ENCODE peak calls at places on chromosome 12, in seven cellular contexts. E, M, D, V, C, Z and H are unnamed samples.

GRCh38 chr12:41277019-41277770 is 89.1 kb downstream of the PDZRN4 start:
- DNase-seq in E (no peak), M (peak; percentile 52), D (peak; percentile 20), V (no peak), C (peak; percentile 33), Z (no peak), H (peak; percentile 10)

GRCh38 chr12:116390656-116391335 is 113.3 kb upstream of the MED13L start:
- DNase-seq in E (no peak), M (no peak), D (no peak), V (no peak), C (no peak), Z (no peak), H (no peak)

GRCh38 chr12:10214131-10214876 is 1.6 kb downstream of the GABARAPL1 start:
- DNase-seq in E (no peak), M (peak; percentile 72), D (no peak), V (no peak), C (no peak), Z (no peak), H (no peak)

GRCh38 chr12:6692888-6693287 is 3.7 kb upstream of the ZNF384 start:
- DNase-seq in E (no peak), M (no peak), D (no peak), V (no peak), C (no peak), Z (no peak), H (no peak)

GRCh38 chr12:77925536-77926108 is 94.9 kb downstream of the NAV3 start:
- DNase-seq in E (peak; percentile 46), M (peak; percentile 92), D (peak; percentile 82), V (peak; percentile 54), C (peak; percentile 79), Z (peak; percentile 55), H (peak; percentile 85)

GRCh38 chr12:105933671-105934665 is 204.8 kb downstream of the NUAK1 start:
- DNase-seq in E (peak; percentile 42), M (peak; percentile 99), D (peak; percentile 38), V (peak; percentile 16), C (no peak), Z (peak; percentile 35), H (peak; percentile 88)

GRCh38 chr12:81095470-81096232 is 17.8 kb downstream of the ACSS3 start:
- DNase-seq in E (no peak), M (no peak), D (no peak), V (no peak), C (no peak), Z (no peak), H (no peak)

GRCh38 chr12:109736552-109737108 is 23.0 kb downstream of the FAM222A start:
- DNase-seq in E (peak; percentile 16), M (peak; percentile 53), D (peak; percentile 48), V (no peak), C (peak; percentile 72), Z (no peak), H (peak; percentile 56)

GRCh38 chr12:6116481-6117021 is 7.9 kb downstream of the VWF start:
- DNase-seq in E (peak; percentile 55), M (peak; percentile 15), D (peak; percentile 22), V (no peak), C (no peak), Z (no peak), H (no peak)

GRCh38 chr12:1606021-1606622 is 11.7 kb upstream of the FBXL14 start:
- DNase-seq in E (peak; percentile 96), M (peak; percentile 84), D (peak; percentile 94), V (peak; percentile 92), C (peak; percentile 79), Z (peak; percentile 92), H (no peak)

GRCh38 chr12:110109037-110109836 is 14.9 kb upstream of the IFT81 start:
- DNase-seq in E (no peak), M (peak; percentile 99), D (peak; percentile 95), V (peak; percentile 61), C (no peak), Z (peak; percentile 89), H (peak; percentile 57)

GRCh38 chr12:62983594-62983993 is 48.6 kb upstream of the PPM1H start:
- DNase-seq in E (no peak), M (no peak), D (no peak), V (no peak), C (no peak), Z (no peak), H (no peak)

GRCh38 chr12:54337280-54337842 is 12.4 kb downstream of the COPZ1 start:
- DNase-seq in E (no peak), M (no peak), D (peak; percentile 52), V (no peak), C (no peak), Z (no peak), H (no peak)

GRCh38 chr12:101594700-101595099 is at the start of gene MYBPC1:
- DNase-seq in E (no peak), M (no peak), D (no peak), V (no peak), C (no peak), Z (no peak), H (no peak)
- TF ChIP-seq CTCF in E (no peak), M (no peak), D (no peak), V (no peak), C (no peak), Z (no peak), H (no peak)

DNA sequence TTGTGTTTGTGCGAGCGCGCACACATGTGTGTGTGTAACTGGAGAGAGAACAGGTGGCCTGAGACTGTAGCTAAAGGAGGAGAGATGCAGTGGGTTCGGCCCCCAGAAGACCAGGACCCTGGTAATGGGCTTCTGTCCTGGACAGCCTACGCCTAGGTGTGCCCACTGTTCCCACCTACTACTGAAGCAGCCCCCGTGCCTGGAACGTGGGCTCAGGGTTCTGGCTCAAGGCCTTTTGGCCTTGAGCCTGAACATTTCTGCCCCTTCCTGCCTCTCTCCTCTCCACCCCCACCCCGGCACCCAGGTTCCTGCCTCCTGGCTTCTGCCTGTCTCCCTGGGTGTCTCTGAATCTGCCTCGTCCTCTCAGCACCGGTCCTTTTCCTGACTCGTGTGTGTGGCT is 1.5 kb upstream of the NXPH4 start:
- DNase-seq in E (no peak), M (no peak), D (no peak), V (no peak), C (no peak), Z (no peak), H (no peak)
- H3K27me3 ChIP-seq in E (no peaks in the 10 kb centered on the region), M (peaks cover 51% of the 10 kb centered on the region), D (peaks cover 35% of the 10 kb centered on the region), V (peaks cover 56% of the 10 kb centered on the region), C (peaks cover 66% of the 10 kb centered on the region), Z (no peaks in the 10 kb centered on the region), H (peaks cover 57% of the 10 kb centered on the region)

GRCh38 chr12:120738252-120739030 is 12.8 kb downstream of the ACADS start:
- DNase-seq in E (no peak), M (no peak), D (no peak), V (no peak), C (no peak), Z (no peak), H (no peak)

GRCh38 chr12:120740871-120741270 is 15.2 kb downstream of the ACADS start:
- DNase-seq in E (no peak), M (no peak), D (no peak), V (no peak), C (no peak), Z (no peak), H (no peak)

GRCh38 chr12:120739821-120740613 is 14.4 kb downstream of the ACADS start:
- DNase-seq in E (no peak), M (no peak), D (no peak), V (no peak), C (no peak), Z (no peak), H (no peak)

GRCh38 chr12:120737557-120738251 is 12.1 kb downstream of the ACADS start:
- DNase-seq in E (no peak), M (no peak), D (no peak), V (no peak), C (no peak), Z (no peak), H (no peak)

DNA sequence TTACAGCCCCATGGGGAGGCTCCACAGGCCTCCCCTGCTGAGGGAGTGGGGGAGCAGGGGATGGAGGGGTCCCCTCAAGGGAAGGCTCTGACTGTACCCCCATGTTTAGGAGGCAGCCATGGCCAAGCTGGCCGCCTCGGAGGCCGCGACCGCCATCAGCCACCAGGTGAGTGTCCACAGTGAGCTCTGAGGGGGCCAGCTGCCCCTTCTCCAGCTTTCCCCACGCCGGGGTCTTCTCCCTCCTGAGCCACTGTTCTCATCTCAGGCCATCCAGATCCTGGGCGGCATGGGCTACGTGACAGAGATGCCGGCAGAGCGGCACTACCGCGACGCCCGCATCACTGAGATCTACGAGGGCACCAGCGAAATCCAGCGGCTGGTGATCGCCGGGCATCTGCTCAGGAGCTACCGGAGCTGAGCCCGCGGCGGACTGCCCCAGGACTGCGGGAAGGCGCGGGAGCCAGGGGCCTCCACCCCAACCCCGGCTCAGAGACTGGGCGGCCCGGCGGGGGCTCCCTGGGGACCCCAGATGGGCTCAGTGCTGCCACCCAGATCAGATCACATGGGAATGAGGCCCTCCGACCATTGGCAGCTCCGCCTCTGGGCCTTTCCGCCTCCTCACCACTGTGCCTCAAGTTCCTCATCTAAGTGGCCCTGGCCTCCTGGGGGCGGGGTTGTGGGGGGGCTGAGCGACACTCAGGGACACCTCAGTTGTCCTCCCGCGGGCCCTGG is 13.6 kb downstream of the ACADS start:
- DNase-seq in E (no peak), M (no peak), D (no peak), V (no peak), C (no peak), Z (no peak), H (no peak)
- H3K4me3 ChIP-seq in E (no peak overlapping the region), M (no peak overlapping the region), D (no peak overlapping the region), V (no peak overlapping the region), C (no peak overlapping the region), Z (no peak overlapping the region), H (no peak overlapping the region)

DNA sequence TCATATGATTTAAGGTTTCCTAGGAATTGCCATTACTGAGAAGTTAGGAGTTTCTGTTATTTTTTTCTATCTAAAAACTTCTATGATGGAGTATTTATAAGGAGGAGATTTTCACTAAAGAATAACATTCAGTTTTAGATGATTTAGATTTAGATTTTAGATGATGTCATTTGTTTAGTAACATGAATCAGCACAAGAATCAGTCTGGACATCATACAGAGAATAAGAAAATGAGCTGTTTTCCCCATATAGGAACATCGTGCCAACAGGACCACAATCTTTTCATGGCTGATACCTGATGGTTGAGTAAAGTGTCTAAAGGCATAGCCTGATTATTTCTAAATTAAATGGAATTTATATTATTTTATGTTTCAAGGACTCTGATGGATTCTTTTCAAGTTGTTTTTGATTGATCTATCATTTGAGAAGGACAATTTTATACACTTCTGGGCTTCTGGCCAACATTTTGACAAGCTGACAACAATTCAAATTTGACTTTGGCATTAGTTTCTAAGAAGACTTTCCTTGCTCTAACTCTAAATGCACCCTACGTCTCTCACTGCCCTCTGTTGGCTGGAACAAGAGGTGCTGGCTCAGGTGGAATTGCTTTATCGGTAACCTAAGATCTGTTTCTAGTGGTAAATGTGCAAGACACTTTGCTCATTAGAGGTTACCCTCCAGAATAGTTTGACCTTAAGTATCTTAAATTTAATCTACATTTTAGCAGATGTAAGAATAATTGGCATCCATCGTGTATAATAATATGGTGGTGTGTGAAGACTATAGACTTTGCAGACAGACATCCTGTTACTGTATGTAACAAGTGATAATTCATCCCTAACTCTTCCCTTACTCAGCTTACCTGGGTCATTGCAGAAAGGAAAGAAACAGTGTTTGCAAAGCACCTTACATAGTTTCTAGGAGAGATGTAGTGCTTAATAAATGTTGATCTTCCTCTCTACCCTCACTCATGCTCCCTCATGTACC is 42.8 kb upstream of the CPSF6 start:
- DNase-seq in E (no peak), M (peak; percentile 9), D (peak; percentile 14), V (peak; percentile 11), C (no peak), Z (no peak), H (no peak)
- TF ChIP-seq CTCF in E (peak; percentile 50), M (peak; percentile 23), D (peak; percentile 37), V (peak; percentile 53), C (peak; percentile 42), Z (no peak), H (peak; percentile 27)